ENCODE peak calls at places on chromosomes 12 and 14, in six cellular contexts. One of them, this sample, is unnamed.

GRCh38 chr14:64683264-64683663 is 21.0 kb upstream of the PLEKHG3 start:
- DNase-seq in A549: no peak
- DNase-seq in Panc1: no peak
- DNase-seq in omental fat pad: no peak
- DNase-seq in fibroblast of lung: no peak
- DNase-seq in left ventricle myocardium inferior: no peak
- DNase-seq in this sample: no peak

GRCh38 chr14:64008016-64008415 is 155.2 kb downstream of the SYNE2 start:
- DNase-seq in A549: no peak
- DNase-seq in Panc1: no peak
- DNase-seq in omental fat pad: no peak
- DNase-seq in fibroblast of lung: no peak
- DNase-seq in left ventricle myocardium inferior: no peak
- DNase-seq in this sample: no peak

GRCh38 chr14:77985235-77985634 is 184.9 kb upstream of the NRXN3 start:
- DNase-seq in A549: no peak
- DNase-seq in Panc1: no peak
- DNase-seq in omental fat pad: no peak
- DNase-seq in fibroblast of lung: peak; percentile 91
- DNase-seq in left ventricle myocardium inferior: no peak
- DNase-seq in this sample: no peak

GRCh38 chr14:104604461-104605449 is at the start of gene TMEM179:
- DNase-seq in A549: no peak
- DNase-seq in Panc1: no peak
- DNase-seq in omental fat pad: no peak
- DNase-seq in fibroblast of lung: peak; percentile 17
- DNase-seq in left ventricle myocardium inferior: no peak
- DNase-seq in this sample: no peak

GRCh38 chr14:58107947-58108552 is 44.0 kb downstream of the ARMH4 start:
- DNase-seq in A549: peak; percentile 40
- DNase-seq in Panc1: peak; percentile 63
- DNase-seq in omental fat pad: no peak
- DNase-seq in fibroblast of lung: peak; percentile 64
- DNase-seq in left ventricle myocardium inferior: no peak
- DNase-seq in this sample: no peak

GRCh38 chr12:1812650-1813302 is 7.6 kb upstream of the LRTM2 start:
- DNase-seq in A549: no peak
- DNase-seq in Panc1: no peak
- DNase-seq in omental fat pad: no peak
- DNase-seq in fibroblast of lung: peak; percentile 45
- DNase-seq in left ventricle myocardium inferior: no peak
- DNase-seq in this sample: no peak

GRCh38 chr14:104694991-104695659 is 5.7 kb downstream of the INF2 start:
- DNase-seq in A549: no peak
- DNase-seq in Panc1: no peak
- DNase-seq in omental fat pad: no peak
- DNase-seq in fibroblast of lung: peak; percentile 56
- DNase-seq in left ventricle myocardium inferior: peak; percentile 53
- DNase-seq in this sample: no peak

GRCh38 chr14:58626441-58626840 is 11.3 kb upstream of the DACT1 start:
- DNase-seq in A549: no peak
- DNase-seq in Panc1: no peak
- DNase-seq in omental fat pad: no peak
- DNase-seq in fibroblast of lung: peak; percentile 70
- DNase-seq in left ventricle myocardium inferior: no peak
- DNase-seq in this sample: no peak

GRCh38 chr12:89185889-89186288 is 166.4 kb downstream of the DUSP6 start:
- DNase-seq in A549: no peak
- DNase-seq in Panc1: no peak
- DNase-seq in omental fat pad: no peak
- DNase-seq in fibroblast of lung: no peak
- DNase-seq in left ventricle myocardium inferior: no peak
- DNase-seq in this sample: no peak

GRCh38 chr12:54140958-54141388 is 47.8 kb downstream of the SMUG1 start:
- DNase-seq in A549: no peak
- DNase-seq in Panc1: no peak
- DNase-seq in omental fat pad: no peak
- DNase-seq in fibroblast of lung: no peak
- DNase-seq in left ventricle myocardium inferior: peak; percentile 27
- DNase-seq in this sample: no peak

GRCh38 chr12:10607885-10608458 is 5.4 kb downstream of the MAGOHB start:
- DNase-seq in A549: no peak
- DNase-seq in Panc1: no peak
- DNase-seq in omental fat pad: no peak
- DNase-seq in fibroblast of lung: peak; percentile 11
- DNase-seq in left ventricle myocardium inferior: no peak
- DNase-seq in this sample: no peak

GRCh38 chr12:82407481-82407880 is 49.2 kb downstream of the METTL25 start:
- DNase-seq in A549: no peak
- DNase-seq in Panc1: no peak
- DNase-seq in omental fat pad: no peak
- DNase-seq in fibroblast of lung: peak; percentile 30
- DNase-seq in left ventricle myocardium inferior: no peak
- DNase-seq in this sample: no peak

DNA sequence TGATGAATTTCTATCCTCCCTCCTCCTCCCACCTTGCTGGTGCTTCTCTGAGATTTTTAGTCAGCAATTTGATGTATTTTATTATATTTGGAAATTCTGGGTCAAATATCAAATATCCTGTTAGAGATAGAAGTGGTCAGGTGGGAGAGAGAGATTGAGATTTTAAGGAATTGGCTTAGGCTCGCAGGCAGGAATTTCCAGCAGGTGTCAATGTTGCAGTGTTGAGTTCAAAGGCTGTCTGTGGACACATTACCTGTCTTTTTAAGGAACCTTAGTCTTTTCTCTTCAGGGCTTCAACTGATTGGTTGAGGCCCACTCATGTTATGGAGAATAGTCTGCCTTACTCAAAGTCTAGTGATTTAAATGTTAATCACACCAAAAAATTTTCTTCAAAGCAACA is 457.3 kb downstream of the FLRT2 start:
- DNase-seq in A549: no peak
- DNase-seq in Panc1: no peak
- DNase-seq in omental fat pad: no peak
- DNase-seq in fibroblast of lung: no peak
- DNase-seq in left ventricle myocardium inferior: no peak
- DNase-seq in this sample: no peak
- TF ChIP-seq CTCF in A549: no peak
- TF ChIP-seq CTCF in Panc1: no peak
- TF ChIP-seq CTCF in omental fat pad: no peak
- TF ChIP-seq CTCF in fibroblast of lung: no peak
- TF ChIP-seq CTCF in left ventricle myocardium inferior: no peak
- TF ChIP-seq CTCF in this sample: no peak

DNA sequence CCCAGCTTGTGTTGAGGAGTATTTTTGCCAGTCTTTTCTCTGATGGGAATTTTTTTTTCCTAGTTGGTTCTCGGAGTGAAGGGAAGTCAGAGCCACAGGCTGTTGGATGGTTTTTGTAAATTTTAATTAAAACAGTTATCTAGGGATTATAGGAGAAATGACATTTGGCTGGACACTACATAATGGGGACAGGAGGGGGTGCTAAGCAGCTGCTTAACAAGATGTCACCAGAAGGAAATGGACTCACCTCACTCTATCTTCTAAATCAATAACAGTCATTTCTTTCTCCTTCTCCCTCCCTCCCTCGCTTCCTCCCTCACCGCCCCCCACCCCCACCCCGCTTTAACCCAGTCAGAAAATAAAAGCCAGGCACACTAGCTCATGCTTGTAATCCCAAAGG is 93.4 kb upstream of the TMEM233 start:
- DNase-seq in A549: no peak
- DNase-seq in Panc1: no peak
- DNase-seq in omental fat pad: no peak
- DNase-seq in fibroblast of lung: no peak
- DNase-seq in left ventricle myocardium inferior: no peak
- DNase-seq in this sample: no peak
- TF ChIP-seq CTCF in A549: no peak
- TF ChIP-seq CTCF in Panc1: peak; percentile 16
- TF ChIP-seq CTCF in omental fat pad: no peak
- TF ChIP-seq CTCF in fibroblast of lung: no peak
- TF ChIP-seq CTCF in left ventricle myocardium inferior: no peak
- TF ChIP-seq CTCF in this sample: no peak

GRCh38 chr12:102956738-102957338 is 636 bp upstream of the ASCL1 start:
- DNase-seq in A549: no peak
- DNase-seq in Panc1: no peak
- DNase-seq in omental fat pad: no peak
- DNase-seq in fibroblast of lung: no peak
- DNase-seq in left ventricle myocardium inferior: no peak
- DNase-seq in this sample: no peak
- TF ChIP-seq CTCF in A549: no peak
- TF ChIP-seq CTCF in Panc1: no peak
- TF ChIP-seq CTCF in omental fat pad: no peak
- TF ChIP-seq CTCF in fibroblast of lung: no peak
- TF ChIP-seq CTCF in left ventricle myocardium inferior: no peak
- TF ChIP-seq CTCF in this sample: no peak

GRCh38 chr12:124401563-124402180 is 106.8 kb downstream of the RFLNA start:
- DNase-seq in A549: no peak
- DNase-seq in Panc1: no peak
- DNase-seq in omental fat pad: no peak
- DNase-seq in fibroblast of lung: no peak
- DNase-seq in left ventricle myocardium inferior: no peak
- DNase-seq in this sample: no peak
- TF ChIP-seq CTCF in A549: no peak
- TF ChIP-seq CTCF in Panc1: no peak
- TF ChIP-seq CTCF in omental fat pad: no peak
- TF ChIP-seq CTCF in fibroblast of lung: no peak
- TF ChIP-seq CTCF in left ventricle myocardium inferior: no peak
- TF ChIP-seq CTCF in this sample: no peak

DNA sequence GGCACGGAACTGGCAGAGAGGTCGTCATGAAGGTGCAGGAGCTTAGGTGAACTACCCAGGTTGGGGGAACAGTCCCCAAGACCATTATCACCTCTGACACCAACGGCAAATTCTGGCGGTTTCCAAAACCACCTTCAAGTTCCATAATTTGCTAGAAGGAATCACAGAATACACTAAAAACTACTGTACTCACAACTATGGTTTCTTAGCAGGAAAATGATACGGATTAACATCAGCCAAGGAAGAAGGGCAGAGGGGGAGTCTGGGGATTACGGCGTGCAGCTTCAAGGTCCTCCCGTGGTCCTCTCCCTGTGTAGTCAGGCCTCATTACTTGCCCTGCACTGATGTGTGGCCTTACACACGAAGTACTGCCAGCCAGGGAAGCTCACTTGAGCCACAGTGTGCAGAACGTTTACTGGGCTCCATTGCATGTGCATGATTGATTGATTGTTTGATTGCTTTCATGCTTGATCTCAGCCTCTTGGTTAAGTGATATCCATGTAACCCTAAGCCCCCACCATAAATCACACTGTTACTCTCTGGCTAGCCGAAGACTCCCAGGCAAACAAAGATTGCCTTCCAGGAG is 813 bp upstream of the STX2 start:
- DNase-seq in A549: no peak
- DNase-seq in Panc1: no peak
- DNase-seq in omental fat pad: no peak
- DNase-seq in fibroblast of lung: no peak
- DNase-seq in left ventricle myocardium inferior: no peak
- DNase-seq in this sample: no peak
- TF ChIP-seq CTCF in A549: no peak
- TF ChIP-seq CTCF in Panc1: no peak
- TF ChIP-seq CTCF in omental fat pad: no peak
- TF ChIP-seq CTCF in fibroblast of lung: no peak
- TF ChIP-seq CTCF in left ventricle myocardium inferior: no peak
- TF ChIP-seq CTCF in this sample: no peak

DNA sequence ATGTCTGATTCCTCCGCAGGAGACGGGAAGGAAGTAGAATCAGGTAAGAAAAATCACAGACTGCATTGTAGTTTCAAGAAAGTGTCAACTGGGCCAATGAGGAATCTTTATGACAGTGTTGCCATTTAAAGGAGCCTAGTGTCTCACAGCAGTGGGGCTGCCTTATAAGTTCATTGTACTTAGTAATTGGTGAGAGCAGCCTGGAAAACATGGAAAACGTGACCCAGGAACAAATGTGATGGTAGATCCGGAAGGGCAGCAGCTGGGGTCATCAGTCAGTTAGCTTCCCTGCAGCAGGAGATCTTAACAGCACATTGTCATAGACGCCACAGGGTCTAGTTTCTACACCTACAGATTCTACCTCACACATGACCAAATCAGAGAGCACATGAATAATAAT is 630.0 kb upstream of the LMO3 start:
- DNase-seq in A549: no peak
- DNase-seq in Panc1: no peak
- DNase-seq in omental fat pad: no peak
- DNase-seq in fibroblast of lung: no peak
- DNase-seq in left ventricle myocardium inferior: no peak
- DNase-seq in this sample: no peak
- TF ChIP-seq CTCF in A549: no peak
- TF ChIP-seq CTCF in Panc1: no peak
- TF ChIP-seq CTCF in omental fat pad: no peak
- TF ChIP-seq CTCF in fibroblast of lung: no peak
- TF ChIP-seq CTCF in left ventricle myocardium inferior: no peak
- TF ChIP-seq CTCF in this sample: no peak

GRCh38 chr12:123891516-123892179 is 81.0 kb downstream of the CCDC92 start:
- DNase-seq in A549: no peak
- DNase-seq in Panc1: no peak
- DNase-seq in omental fat pad: no peak
- DNase-seq in fibroblast of lung: no peak
- DNase-seq in left ventricle myocardium inferior: no peak
- DNase-seq in this sample: no peak
- TF ChIP-seq CTCF in A549: no peak
- TF ChIP-seq CTCF in Panc1: no peak
- TF ChIP-seq CTCF in omental fat pad: no peak
- TF ChIP-seq CTCF in fibroblast of lung: no peak
- TF ChIP-seq CTCF in left ventricle myocardium inferior: no peak
- TF ChIP-seq CTCF in this sample: no peak

DNA sequence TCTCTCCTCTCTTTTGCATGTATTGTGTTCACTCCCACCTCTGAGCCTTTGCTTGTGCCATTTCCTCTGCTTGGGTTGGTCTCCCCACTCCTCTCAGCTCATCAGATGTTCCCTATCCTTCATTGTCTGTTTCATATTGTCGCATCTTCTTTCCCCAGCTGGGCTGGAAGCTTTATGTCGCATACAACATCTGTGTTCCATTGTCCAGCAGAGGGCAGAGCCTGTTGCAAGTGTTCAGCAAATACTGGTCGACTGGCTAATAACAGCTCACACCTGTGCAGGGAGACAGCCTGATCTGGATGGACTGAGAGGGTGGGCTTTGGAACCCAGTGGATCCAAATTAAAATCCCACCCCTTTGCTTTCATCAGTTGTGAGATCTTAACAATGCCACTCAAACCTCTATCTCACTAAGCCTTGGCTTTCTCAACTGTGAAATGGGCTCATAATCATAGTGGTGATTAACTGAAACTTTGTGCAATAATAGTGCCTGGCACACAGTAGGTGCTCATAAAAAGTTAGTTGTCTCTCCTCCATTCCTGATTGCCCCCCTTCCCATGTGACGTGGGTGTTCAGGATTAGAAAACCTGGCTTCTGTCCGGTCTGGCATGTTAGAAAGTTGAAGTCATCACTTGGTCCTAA is 75.8 kb downstream of the RIN3 start:
- DNase-seq in A549: no peak
- DNase-seq in Panc1: no peak
- DNase-seq in omental fat pad: no peak
- DNase-seq in fibroblast of lung: peak; percentile 30
- DNase-seq in left ventricle myocardium inferior: no peak
- DNase-seq in this sample: no peak
- TF ChIP-seq CTCF in A549: peak; percentile 42
- TF ChIP-seq CTCF in Panc1: peak; percentile 56
- TF ChIP-seq CTCF in omental fat pad: no peak
- TF ChIP-seq CTCF in fibroblast of lung: peak; percentile 28
- TF ChIP-seq CTCF in left ventricle myocardium inferior: peak; percentile 52
- TF ChIP-seq CTCF in this sample: peak; percentile 69

This sample was measured in GM06990.